ENCODE peak calls at places on chromosomes 6 and 20, in five cellular contexts. W is lower lobe of right lung; A is GM23338; S is GM12878; B is CD8-positive, alpha-beta memory T cell. V is an unnamed sample.
A peak's percentile ranks its signal among the peaks of the same experiment; 100 is the strongest.

GRCh38 chr6:139828751-139829519 is 454.5 kb upstream of the CITED2 start:
- DNase-seq in S (no peak), B (no peak), A (no peak), W (no peak), V (no peak)

GRCh38 chr6:54717849-54718455 is 128.6 kb upstream of the FAM83B start:
- DNase-seq in S (peak; percentile 20), W (no peak), B (no peak), A (peak; percentile 73), V (no peak)

GRCh38 chr6:168355716-168356522 is 36.3 kb upstream of the DACT2 start:
- DNase-seq in B (no peak), W (no peak), S (no peak), A (peak; percentile 73), V (no peak)

GRCh38 chr6:50030777-50031562 is 9.2 kb upstream of the DEFB110 start:
- DNase-seq in S (no peak), B (no peak), W (no peak), A (peak; percentile 90), V (no peak)

GRCh38 chr20:44001667-44002596 is 87.3 kb downstream of the TOX2 start:
- DNase-seq in W (no peak), B (no peak), S (peak; percentile 74), A (no peak), V (no peak)

GRCh38 chr6:170074435-170074834 is 216.4 kb downstream of the DLL1 start:
- DNase-seq in A (no peak), S (no peak), W (peak; percentile 25), B (no peak), V (peak; percentile 52)

GRCh38 chr20:38353298-38353697 is 7.0 kb downstream of the LBP start:
- DNase-seq in A (peak; percentile 52), W (no peak), B (no peak), S (no peak), V (no peak)

GRCh38 chr20:43919686-43920403 is 5.2 kb downstream of the TOX2 start:
- DNase-seq in B (no peak), S (no peak), A (no peak), W (no peak), V (no peak)

GRCh38 chr20:4956200-4956810 is 45.0 kb downstream of the SLC23A2 start:
- DNase-seq in B (no peak), S (no peak), A (peak; percentile 81), W (no peak), V (no peak)

GRCh38 chr6:170098428-170099170 is 192.3 kb downstream of the DLL1 start:
- DNase-seq in S (no peak), A (no peak), B (peak; percentile 38), W (no peak), V (peak; percentile 74)

GRCh38 chr6:44245391-44245911 is 1.4 kb upstream of the HSP90AB1 start:
- DNase-seq in S (no peak), A (no peak), W (no peak), B (no peak), V (peak; percentile 28)

GRCh38 chr6:97066056-97066455 is 141.5 kb downstream of the KLHL32 start:
- DNase-seq in A (no peak), S (no peak), B (no peak), W (no peak), V (no peak)

GRCh38 chr20:2741463-2741862 is 48.9 kb downstream of the EBF4 start:
- DNase-seq in A (no peak), B (no peak), W (no peak), S (no peak), V (no peak)

GRCh38 chr20:61483336-61484067 is 231.4 kb downstream of the CDH4 start:
- DNase-seq in W (no peak), A (no peak), B (no peak), S (no peak), V (no peak)

GRCh38 chr6:129007819-129008218 is 124.9 kb downstream of the LAMA2 start:
- DNase-seq in B (no peak), S (no peak), A (no peak), W (no peak), V (no peak)

GRCh38 chr6:160131636-160132296 is 10.2 kb downstream of the SLC22A1 start:
- DNase-seq in W (no peak), S (no peak), B (no peak), A (no peak), V (no peak)

GRCh38 chr6:31701666-31702420 is 1.3 kb downstream of the ABHD16A start:
- DNase-seq in A (no peak), S (no peak), B (no peak), W (no peak), V (no peak)

GRCh38 chr6:33837971-33838665 is 34.3 kb upstream of the MLN start:
- DNase-seq in B (no peak), S (no peak), W (no peak), A (peak; percentile 58), V (no peak)

GRCh38 chr6:90538651-90539050 is 48.2 kb downstream of the MAP3K7 start:
- DNase-seq in W (no peak), S (no peak), B (no peak), A (no peak), V (no peak)

GRCh38 chr6:165864925-165865324 is 201.9 kb upstream of the PDE10A start:
- DNase-seq in W (no peak), B (no peak), S (no peak), A (no peak), V (no peak)

GRCh38 chr6:95660544-95660943 is 83.2 kb downstream of the MANEA start:
- DNase-seq in S (no peak), B (no peak), A (no peak), W (no peak), V (no peak)

GRCh38 chr20:43686820-43687219 is 19.9 kb downstream of the MYBL2 start:
- DNase-seq in A (no peak), B (no peak), W (no peak), S (no peak), V (no peak)

GRCh38 chr6:6969761-6970223 is 138.0 kb upstream of the RREB1 start:
- DNase-seq in S (no peak), W (no peak), A (peak; percentile 6), B (no peak), V (no peak)

GRCh38 chr6:57173886-57174510 is 1.9 kb downstream of the BAG2 start:
- DNase-seq in B (no peak), W (no peak), A (peak; percentile 60), S (no peak), V (no peak)

DNA sequence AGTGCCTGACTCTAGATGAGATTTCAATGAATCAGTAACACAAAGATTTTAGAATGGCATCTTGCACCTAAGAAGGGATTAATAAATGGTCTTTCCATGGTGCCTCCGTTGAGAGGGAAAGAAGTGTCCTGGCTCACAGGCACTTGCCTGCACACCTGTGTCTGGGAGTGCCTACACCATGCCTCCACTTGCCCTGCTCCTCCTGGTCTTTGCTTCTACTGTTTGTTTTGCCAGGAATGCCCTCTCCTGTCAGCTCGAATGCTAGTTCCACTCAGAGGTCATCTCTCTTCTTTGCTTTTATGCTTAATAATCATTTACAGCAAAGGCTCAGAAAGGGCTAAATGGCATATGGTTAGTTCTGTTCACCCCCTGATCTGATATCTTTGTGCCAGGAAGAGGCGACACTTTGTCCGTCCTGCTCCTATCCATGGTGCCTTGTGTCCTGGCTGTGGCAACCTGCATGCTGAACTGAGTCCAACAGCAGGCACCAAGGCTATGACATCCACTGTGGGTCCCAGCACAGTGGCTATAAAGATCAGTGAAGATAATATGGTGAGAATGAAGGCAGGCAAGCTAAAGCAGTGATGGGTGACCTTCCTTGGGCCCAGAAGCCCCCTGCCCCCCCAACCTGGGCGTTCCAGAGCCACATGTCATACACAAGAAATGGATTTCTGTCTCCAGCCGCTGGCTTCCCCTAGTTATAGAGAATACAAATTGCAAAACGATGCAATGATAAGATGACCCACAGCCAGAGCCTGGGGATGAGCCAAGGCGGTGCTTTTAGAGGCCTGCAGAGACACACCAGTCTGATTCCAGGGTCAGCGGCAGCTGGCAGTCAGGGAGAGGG is 1.4 kb downstream of the C6orf132 start:
- DNase-seq in B (no peak), S (no peak), A (no peak), W (no peak), V (no peak)
- H3K27ac ChIP-seq in B (no peak overlapping the region), S (no peak overlapping the region), A (no peak overlapping the region), W (peak overlapping the region; percentile 75), V (no peak overlapping the region)

DNA sequence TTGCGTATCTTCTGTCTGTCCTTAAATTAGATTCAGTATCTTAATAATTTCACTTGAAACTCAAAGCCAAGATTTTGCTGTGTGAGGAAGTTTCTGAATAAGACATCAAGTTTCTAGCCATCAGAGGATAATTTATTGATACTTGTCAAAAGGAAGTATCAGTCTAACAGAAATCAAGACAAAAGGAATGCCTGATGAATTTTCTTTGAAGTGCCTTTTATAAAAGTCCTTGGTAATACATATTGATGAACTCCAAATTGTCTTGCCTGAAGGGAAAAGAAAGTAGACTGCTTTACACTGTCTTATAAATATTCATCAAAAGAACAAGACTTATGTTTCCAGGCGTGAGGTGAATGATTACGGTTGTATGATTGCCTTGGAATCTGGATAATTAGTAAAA is 986.0 kb upstream of the MAP3K7 start:
- DNase-seq in W (no peak), A (no peak), S (no peak), B (no peak), V (no peak)
- H3K27me3 ChIP-seq in W (no peaks in the 10 kb centered on the region), A (no peaks in the 10 kb centered on the region), S (no peaks in the 10 kb centered on the region), B (no peaks in the 10 kb centered on the region), V (no peaks in the 10 kb centered on the region)

GRCh38 chr6:12967686-12968085 is 251.1 kb downstream of the PHACTR1 start:
- DNase-seq in W (no peak), A (no peak), S (no peak), B (no peak), V (no peak)

GRCh38 chr6:12963566-12963965 is 247.0 kb downstream of the PHACTR1 start:
- DNase-seq in B (no peak), W (no peak), A (no peak), S (no peak), V (no peak)

GRCh38 chr6:12962529-12962928 is 246.0 kb downstream of the PHACTR1 start:
- DNase-seq in A (no peak), S (no peak), W (no peak), B (no peak), V (no peak)

GRCh38 chr6:12961761-12962160 is 245.2 kb downstream of the PHACTR1 start:
- DNase-seq in W (no peak), S (no peak), A (no peak), B (no peak), V (no peak)

DNA sequence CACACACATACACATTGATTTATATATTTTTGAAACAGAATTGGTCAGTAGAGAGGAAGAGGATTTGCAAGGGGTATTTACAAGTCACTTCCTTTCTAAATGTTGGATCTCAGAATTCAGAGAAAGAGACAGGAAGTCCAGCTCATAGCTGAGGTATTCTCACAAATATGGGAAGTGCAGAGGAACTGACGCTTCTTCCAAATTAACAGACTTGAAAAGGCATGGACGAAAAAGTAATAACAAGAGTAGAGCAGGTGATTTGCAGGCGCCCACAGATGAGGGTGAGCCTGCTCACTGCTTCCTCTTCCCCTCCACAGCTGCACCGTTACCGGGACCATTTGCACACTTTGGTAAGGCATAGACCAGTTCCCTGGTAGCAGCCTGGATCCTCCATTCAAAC is 246.4 kb downstream of the PHACTR1 start:
- DNase-seq in A (no peak), S (no peak), B (no peak), W (no peak), V (no peak)
- H3K27ac ChIP-seq in A (no peak overlapping the region), S (no peak overlapping the region), B (no peak overlapping the region), W (peak overlapping the region; percentile 66), V (peak overlapping the region; percentile 87)

GRCh38 chr6:119196732-119197131 is 118.3 kb upstream of the FAM184A start:
- DNase-seq in W (no peak), S (no peak), A (no peak), B (no peak), V (no peak)

GRCh38 chr6:119195848-119196247 is 117.4 kb upstream of the FAM184A start:
- DNase-seq in B (no peak), W (no peak), A (no peak), S (no peak), V (no peak)

GRCh38 chr6:119195204-119195603 is 116.7 kb upstream of the FAM184A start:
- DNase-seq in A (no peak), B (no peak), W (no peak), S (no peak), V (no peak)

GRCh38 chr6:119200774-119201173 is 122.3 kb upstream of the FAM184A start:
- DNase-seq in A (no peak), B (no peak), W (no peak), S (no peak), V (no peak)

GRCh38 chr6:119197271-119197670 is 118.8 kb upstream of the FAM184A start:
- DNase-seq in A (no peak), S (no peak), W (no peak), B (no peak), V (no peak)
- H3K27me3 ChIP-seq in A (no peaks in the 10 kb centered on the region), S (no peaks in the 10 kb centered on the region), W (no peaks in the 10 kb centered on the region), B (no peaks in the 10 kb centered on the region), V (no peaks in the 10 kb centered on the region)